ENCODE peak calls at places on chromosomes 6 and 20, in nine cellular contexts. One of them, this sample, is unnamed.

GRCh38 chr6:149264629-149265028 is 52.9 kb upstream of the TAB2 start:
- DNase-seq in Peyer's patch: no peak
- DNase-seq in A549: no peak
- DNase-seq in suprapubic skin: no peak
- DNase-seq in GM12878: no peak
- DNase-seq in HCT116: no peak
- DNase-seq in heart left ventricle: no peak
- DNase-seq in body of pancreas: no peak
- DNase-seq in ovary: no peak
- DNase-seq in this sample: no peak

GRCh38 chr6:118171852-118172251 is 264.8 kb downstream of the SLC35F1 start:
- DNase-seq in Peyer's patch: no peak
- DNase-seq in A549: no peak
- DNase-seq in suprapubic skin: no peak
- DNase-seq in GM12878: no peak
- DNase-seq in HCT116: no peak
- DNase-seq in heart left ventricle: no peak
- DNase-seq in body of pancreas: no peak
- DNase-seq in ovary: no peak
- DNase-seq in this sample: no peak

GRCh38 chr6:166046232-166046631 is 121.4 kb downstream of the TBXT start:
- DNase-seq in Peyer's patch: no peak
- DNase-seq in A549: peak; percentile 6
- DNase-seq in suprapubic skin: no peak
- DNase-seq in GM12878: no peak
- DNase-seq in HCT116: no peak
- DNase-seq in heart left ventricle: no peak
- DNase-seq in body of pancreas: no peak
- DNase-seq in ovary: no peak
- DNase-seq in this sample: no peak

GRCh38 chr6:14440891-14441358 is 323.4 kb downstream of the CD83 start:
- DNase-seq in Peyer's patch: no peak
- DNase-seq in A549: no peak
- DNase-seq in suprapubic skin: no peak
- DNase-seq in GM12878: no peak
- DNase-seq in HCT116: no peak
- DNase-seq in heart left ventricle: no peak
- DNase-seq in body of pancreas: no peak
- DNase-seq in ovary: no peak
- DNase-seq in this sample: no peak

GRCh38 chr6:122770835-122771601 is 8.5 kb upstream of the FABP7 start:
- DNase-seq in Peyer's patch: no peak
- DNase-seq in A549: no peak
- DNase-seq in suprapubic skin: no peak
- DNase-seq in GM12878: no peak
- DNase-seq in HCT116: no peak
- DNase-seq in heart left ventricle: no peak
- DNase-seq in body of pancreas: peak; percentile 68
- DNase-seq in ovary: no peak
- DNase-seq in this sample: no peak

GRCh38 chr6:148479498-148479897 is 136.9 kb downstream of the SASH1 start:
- DNase-seq in Peyer's patch: no peak
- DNase-seq in A549: no peak
- DNase-seq in suprapubic skin: no peak
- DNase-seq in GM12878: no peak
- DNase-seq in HCT116: no peak
- DNase-seq in heart left ventricle: peak; percentile 57
- DNase-seq in body of pancreas: no peak
- DNase-seq in ovary: no peak
- DNase-seq in this sample: no peak

GRCh38 chr6:157143885-157144795 is 179.2 kb downstream of the TMEM242 start:
- DNase-seq in Peyer's patch: no peak
- DNase-seq in A549: no peak
- DNase-seq in suprapubic skin: no peak
- DNase-seq in GM12878: no peak
- DNase-seq in HCT116: no peak
- DNase-seq in heart left ventricle: peak; percentile 61
- DNase-seq in body of pancreas: no peak
- DNase-seq in ovary: peak; percentile 65
- DNase-seq in this sample: no peak

GRCh38 chr6:121434037-121434770 is 1.2 kb upstream of the GJA1 start:
- DNase-seq in Peyer's patch: no peak
- DNase-seq in A549: no peak
- DNase-seq in suprapubic skin: no peak
- DNase-seq in GM12878: no peak
- DNase-seq in HCT116: no peak
- DNase-seq in heart left ventricle: no peak
- DNase-seq in body of pancreas: no peak
- DNase-seq in ovary: no peak
- DNase-seq in this sample: no peak

GRCh38 chr6:159608961-159609673 is 83.9 kb downstream of the SOD2 start:
- DNase-seq in Peyer's patch: no peak
- DNase-seq in A549: peak; percentile 8
- DNase-seq in suprapubic skin: no peak
- DNase-seq in GM12878: no peak
- DNase-seq in HCT116: peak; percentile 58
- DNase-seq in heart left ventricle: no peak
- DNase-seq in body of pancreas: no peak
- DNase-seq in ovary: no peak
- DNase-seq in this sample: no peak

GRCh38 chr20:58682656-58683055 is 9.9 kb upstream of the NPEPL1 start:
- DNase-seq in Peyer's patch: no peak
- DNase-seq in A549: no peak
- DNase-seq in suprapubic skin: no peak
- DNase-seq in GM12878: no peak
- DNase-seq in HCT116: no peak
- DNase-seq in heart left ventricle: no peak
- DNase-seq in body of pancreas: no peak
- DNase-seq in ovary: no peak
- DNase-seq in this sample: no peak

GRCh38 chr6:35449287-35449881 is 2.8 kb upstream of the FANCE start:
- DNase-seq in Peyer's patch: peak; percentile 53
- DNase-seq in A549: peak; percentile 79
- DNase-seq in suprapubic skin: no peak
- DNase-seq in GM12878: no peak
- DNase-seq in HCT116: no peak
- DNase-seq in heart left ventricle: no peak
- DNase-seq in body of pancreas: peak; percentile 24
- DNase-seq in ovary: no peak
- DNase-seq in this sample: no peak

GRCh38 chr20:62603021-62603906 is 39.0 kb upstream of the SLCO4A1 start:
- DNase-seq in Peyer's patch: no peak
- DNase-seq in A549: no peak
- DNase-seq in suprapubic skin: no peak
- DNase-seq in GM12878: no peak
- DNase-seq in HCT116: no peak
- DNase-seq in heart left ventricle: peak; percentile 83
- DNase-seq in body of pancreas: peak; percentile 74
- DNase-seq in ovary: no peak
- DNase-seq in this sample: no peak

GRCh38 chr20:20286061-20286460 is 81.8 kb upstream of the INSM1 start:
- DNase-seq in Peyer's patch: no peak
- DNase-seq in A549: no peak
- DNase-seq in suprapubic skin: no peak
- DNase-seq in GM12878: no peak
- DNase-seq in HCT116: no peak
- DNase-seq in heart left ventricle: no peak
- DNase-seq in body of pancreas: no peak
- DNase-seq in ovary: no peak
- DNase-seq in this sample: no peak

GRCh38 chr20:23928788-23929187 is 49.2 kb upstream of the CST5 start:
- DNase-seq in Peyer's patch: no peak
- DNase-seq in A549: no peak
- DNase-seq in suprapubic skin: no peak
- DNase-seq in GM12878: no peak
- DNase-seq in HCT116: no peak
- DNase-seq in heart left ventricle: no peak
- DNase-seq in body of pancreas: no peak
- DNase-seq in ovary: no peak
- DNase-seq in this sample: no peak

GRCh38 chr6:157632821-157633220 is 190.2 kb upstream of the SNX9 start:
- DNase-seq in Peyer's patch: no peak
- DNase-seq in A549: no peak
- DNase-seq in suprapubic skin: no peak
- DNase-seq in GM12878: no peak
- DNase-seq in HCT116: no peak
- DNase-seq in heart left ventricle: no peak
- DNase-seq in body of pancreas: no peak
- DNase-seq in ovary: no peak
- DNase-seq in this sample: no peak

GRCh38 chr6:78589426-78589825 is 277.9 kb upstream of the IRAK1BP1 start:
- DNase-seq in Peyer's patch: no peak
- DNase-seq in A549: no peak
- DNase-seq in suprapubic skin: no peak
- DNase-seq in GM12878: no peak
- DNase-seq in HCT116: no peak
- DNase-seq in heart left ventricle: no peak
- DNase-seq in body of pancreas: no peak
- DNase-seq in ovary: no peak
- DNase-seq in this sample: no peak

GRCh38 chr20:39874049-39874893 is 814.8 kb downstream of the MAFB start:
- DNase-seq in Peyer's patch: peak; percentile 51
- DNase-seq in A549: peak; percentile 15
- DNase-seq in suprapubic skin: peak; percentile 82
- DNase-seq in GM12878: peak; percentile 60
- DNase-seq in HCT116: peak; percentile 15
- DNase-seq in heart left ventricle: peak; percentile 79
- DNase-seq in body of pancreas: peak; percentile 54
- DNase-seq in ovary: peak; percentile 51
- DNase-seq in this sample: no peak

GRCh38 chr6:142361765-142362540 is 60.1 kb downstream of the ADGRG6 start:
- DNase-seq in Peyer's patch: no peak
- DNase-seq in A549: no peak
- DNase-seq in suprapubic skin: no peak
- DNase-seq in GM12878: no peak
- DNase-seq in HCT116: no peak
- DNase-seq in heart left ventricle: no peak
- DNase-seq in body of pancreas: no peak
- DNase-seq in ovary: no peak
- DNase-seq in this sample: no peak

GRCh38 chr6:54135665-54136370 is 24.6 kb downstream of the MLIP start:
- DNase-seq in Peyer's patch: no peak
- DNase-seq in A549: no peak
- DNase-seq in suprapubic skin: no peak
- DNase-seq in GM12878: no peak
- DNase-seq in HCT116: no peak
- DNase-seq in heart left ventricle: no peak
- DNase-seq in body of pancreas: no peak
- DNase-seq in ovary: no peak
- DNase-seq in this sample: no peak

GRCh38 chr6:20703049-20703448 is 168.8 kb downstream of the CDKAL1 start:
- DNase-seq in Peyer's patch: no peak
- DNase-seq in A549: no peak
- DNase-seq in suprapubic skin: no peak
- DNase-seq in GM12878: no peak
- DNase-seq in HCT116: no peak
- DNase-seq in heart left ventricle: no peak
- DNase-seq in body of pancreas: no peak
- DNase-seq in ovary: no peak
- DNase-seq in this sample: no peak

GRCh38 chr6:13457577-13457976 is 29.8 kb downstream of the GFOD1 start:
- DNase-seq in Peyer's patch: no peak
- DNase-seq in A549: no peak
- DNase-seq in suprapubic skin: no peak
- DNase-seq in GM12878: no peak
- DNase-seq in HCT116: no peak
- DNase-seq in heart left ventricle: no peak
- DNase-seq in body of pancreas: no peak
- DNase-seq in ovary: no peak
- DNase-seq in this sample: peak; percentile 60

GRCh38 chr6:144602523-144603180 is 317.5 kb downstream of the UTRN start:
- DNase-seq in Peyer's patch: no peak
- DNase-seq in A549: no peak
- DNase-seq in suprapubic skin: no peak
- DNase-seq in GM12878: no peak
- DNase-seq in HCT116: no peak
- DNase-seq in heart left ventricle: no peak
- DNase-seq in body of pancreas: no peak
- DNase-seq in ovary: no peak
- DNase-seq in this sample: no peak

GRCh38 chr6:25499851-25500250 is 152.2 kb upstream of the SCGN start:
- DNase-seq in Peyer's patch: no peak
- DNase-seq in A549: no peak
- DNase-seq in suprapubic skin: no peak
- DNase-seq in GM12878: no peak
- DNase-seq in HCT116: no peak
- DNase-seq in heart left ventricle: no peak
- DNase-seq in body of pancreas: no peak
- DNase-seq in ovary: no peak
- DNase-seq in this sample: no peak

GRCh38 chr6:151392429-151392828 is 1.1 kb upstream of the ZBTB2 start:
- DNase-seq in Peyer's patch: no peak
- DNase-seq in A549: no peak
- DNase-seq in suprapubic skin: no peak
- DNase-seq in GM12878: no peak
- DNase-seq in HCT116: no peak
- DNase-seq in heart left ventricle: no peak
- DNase-seq in body of pancreas: no peak
- DNase-seq in ovary: no peak
- DNase-seq in this sample: no peak
- H3K4me1 ChIP-seq in Peyer's patch: peaks cover 42% of the 10 kb centered on the region
- H3K4me1 ChIP-seq in A549: peaks cover 30% of the 10 kb centered on the region
- H3K4me1 ChIP-seq in suprapubic skin: peaks cover 58% of the 10 kb centered on the region
- H3K4me1 ChIP-seq in GM12878: peaks cover 23% of the 10 kb centered on the region
- H3K4me1 ChIP-seq in HCT116: peaks cover 24% of the 10 kb centered on the region
- H3K4me1 ChIP-seq in heart left ventricle: peaks cover 67% of the 10 kb centered on the region
- H3K4me1 ChIP-seq in body of pancreas: peaks cover 47% of the 10 kb centered on the region
- H3K4me1 ChIP-seq in ovary: peaks cover 3% of the 10 kb centered on the region
- H3K4me1 ChIP-seq in this sample: peaks cover 55% of the 10 kb centered on the region

GRCh38 chr6:79630883-79631799 is at the start of gene SH3BGRL2:
- DNase-seq in Peyer's patch: peak; percentile 89
- DNase-seq in A549: peak; percentile 49
- DNase-seq in suprapubic skin: peak; percentile 83
- DNase-seq in GM12878: no peak
- DNase-seq in HCT116: peak; percentile 46
- DNase-seq in heart left ventricle: peak; percentile 77
- DNase-seq in body of pancreas: peak; percentile 85
- DNase-seq in ovary: peak; percentile 77
- DNase-seq in this sample: no peak
- TF ChIP-seq POLR2A in Peyer's patch: peak; percentile 90
- TF ChIP-seq POLR2A in A549: no peak
- TF ChIP-seq POLR2A in suprapubic skin: no peak
- TF ChIP-seq POLR2A in GM12878: no peak
- TF ChIP-seq POLR2A in HCT116: no peak
- TF ChIP-seq POLR2A in heart left ventricle: no peak
- TF ChIP-seq POLR2A in body of pancreas: peak; percentile 64
- TF ChIP-seq POLR2A in ovary: no peak
- TF ChIP-seq POLR2A in this sample: no peak

GRCh38 chr20:3766381-3766780 is 1.2 kb downstream of the ADISSP start:
- DNase-seq in Peyer's patch: no peak
- DNase-seq in A549: no peak
- DNase-seq in suprapubic skin: no peak
- DNase-seq in GM12878: no peak
- DNase-seq in HCT116: no peak
- DNase-seq in heart left ventricle: no peak
- DNase-seq in body of pancreas: no peak
- DNase-seq in ovary: no peak
- DNase-seq in this sample: no peak
- H3K4me1 ChIP-seq in Peyer's patch: peaks cover 33% of the 10 kb centered on the region
- H3K4me1 ChIP-seq in A549: peaks cover 20% of the 10 kb centered on the region
- H3K4me1 ChIP-seq in suprapubic skin: peaks cover 39% of the 10 kb centered on the region
- H3K4me1 ChIP-seq in GM12878: peaks cover 24% of the 10 kb centered on the region
- H3K4me1 ChIP-seq in HCT116: peaks cover 12% of the 10 kb centered on the region
- H3K4me1 ChIP-seq in heart left ventricle: peaks cover 41% of the 10 kb centered on the region
- H3K4me1 ChIP-seq in body of pancreas: peaks cover 22% of the 10 kb centered on the region
- H3K4me1 ChIP-seq in ovary: peaks cover 15% of the 10 kb centered on the region
- H3K4me1 ChIP-seq in this sample: peaks cover 43% of the 10 kb centered on the region

GRCh38 chr20:44020406-44021148 is 105.9 kb downstream of the TOX2 start:
- DNase-seq in Peyer's patch: no peak
- DNase-seq in A549: no peak
- DNase-seq in suprapubic skin: peak; percentile 44
- DNase-seq in GM12878: no peak
- DNase-seq in HCT116: no peak
- DNase-seq in heart left ventricle: no peak
- DNase-seq in body of pancreas: no peak
- DNase-seq in ovary: no peak
- DNase-seq in this sample: no peak
- TF ChIP-seq POLR2A in Peyer's patch: no peak
- TF ChIP-seq POLR2A in A549: no peak
- TF ChIP-seq POLR2A in suprapubic skin: no peak
- TF ChIP-seq POLR2A in GM12878: no peak
- TF ChIP-seq POLR2A in HCT116: no peak
- TF ChIP-seq POLR2A in heart left ventricle: no peak
- TF ChIP-seq POLR2A in body of pancreas: no peak
- TF ChIP-seq POLR2A in ovary: no peak
- TF ChIP-seq POLR2A in this sample: no peak

This sample was measured in vagina.